ENCODE peak calls at places on chromosome X, in ten cellular contexts. One of them, this sample, is unnamed.
A peak's percentile ranks its signal among the peaks of the same experiment; 100 is the strongest.

GRCh38 chrX:13078739-13079444 is 34.5 kb upstream of the FAM9C start:
- DNase-seq in cardiac muscle cell: peak; percentile 85
- DNase-seq in Panc1: no peak
- DNase-seq in Peyer's patch: no peak
- DNase-seq in coronary artery: peak; percentile 79
- DNase-seq in psoas muscle: peak; percentile 26
- DNase-seq in pancreas: peak; percentile 52
- DNase-seq in dorsolateral prefrontal cortex: no peak
- DNase-seq in HCT116: no peak
- DNase-seq in astrocyte: peak; percentile 76
- DNase-seq in this sample: peak; percentile 17

GRCh38 chrX:72381439-72382198 is 75.9 kb upstream of the CITED1 start:
- DNase-seq in Panc1: no peak
- DNase-seq in pancreas: peak; percentile 32
- DNase-seq in HCT116: no peak
- DNase-seq in cardiac muscle cell: peak; percentile 29
- DNase-seq in dorsolateral prefrontal cortex: no peak
- DNase-seq in Peyer's patch: no peak
- DNase-seq in astrocyte: no peak
- DNase-seq in psoas muscle: no peak
- DNase-seq in coronary artery: no peak
- DNase-seq in this sample: no peak

GRCh38 chrX:138745215-138745614 is 33.7 kb upstream of the FGF13 start:
- DNase-seq in astrocyte: peak; percentile 11
- DNase-seq in Peyer's patch: no peak
- DNase-seq in dorsolateral prefrontal cortex: no peak
- DNase-seq in Panc1: no peak
- DNase-seq in cardiac muscle cell: peak; percentile 58
- DNase-seq in coronary artery: no peak
- DNase-seq in psoas muscle: no peak
- DNase-seq in pancreas: peak; percentile 31
- DNase-seq in HCT116: no peak
- DNase-seq in this sample: peak; percentile 9

GRCh38 chrX:12874599-12874998 is 7.7 kb downstream of the TLR7 start:
- DNase-seq in coronary artery: no peak
- DNase-seq in dorsolateral prefrontal cortex: no peak
- DNase-seq in psoas muscle: no peak
- DNase-seq in Peyer's patch: no peak
- DNase-seq in Panc1: no peak
- DNase-seq in HCT116: no peak
- DNase-seq in pancreas: no peak
- DNase-seq in cardiac muscle cell: no peak
- DNase-seq in astrocyte: no peak
- DNase-seq in this sample: no peak

GRCh38 chrX:54891573-54891972 is 29.1 kb upstream of the TRO start:
- DNase-seq in pancreas: peak; percentile 26
- DNase-seq in Panc1: no peak
- DNase-seq in astrocyte: peak; percentile 16
- DNase-seq in dorsolateral prefrontal cortex: no peak
- DNase-seq in cardiac muscle cell: peak; percentile 64
- DNase-seq in HCT116: peak; percentile 23
- DNase-seq in psoas muscle: no peak
- DNase-seq in coronary artery: no peak
- DNase-seq in Peyer's patch: peak; percentile 62
- DNase-seq in this sample: no peak

GRCh38 chrX:110002300-110003166 is at the start of gene TMEM164:
- DNase-seq in astrocyte: peak; percentile 66
- DNase-seq in HCT116: peak; percentile 56
- DNase-seq in psoas muscle: peak; percentile 85
- DNase-seq in coronary artery: peak; percentile 89
- DNase-seq in cardiac muscle cell: peak; percentile 91
- DNase-seq in Panc1: peak; percentile 38
- DNase-seq in Peyer's patch: peak; percentile 91
- DNase-seq in dorsolateral prefrontal cortex: peak; percentile 70
- DNase-seq in pancreas: peak; percentile 78
- DNase-seq in this sample: peak; percentile 85

GRCh38 chrX:70998402-70999027 is 67.6 kb upstream of the SLC7A3 start:
- DNase-seq in Panc1: no peak
- DNase-seq in cardiac muscle cell: peak; percentile 73
- DNase-seq in Peyer's patch: no peak
- DNase-seq in psoas muscle: no peak
- DNase-seq in pancreas: no peak
- DNase-seq in coronary artery: no peak
- DNase-seq in astrocyte: peak; percentile 57
- DNase-seq in HCT116: no peak
- DNase-seq in dorsolateral prefrontal cortex: peak; percentile 30
- DNase-seq in this sample: no peak

GRCh38 chrX:22378296-22378695 is 105.6 kb downstream of the CBLL2 start:
- DNase-seq in dorsolateral prefrontal cortex: no peak
- DNase-seq in cardiac muscle cell: no peak
- DNase-seq in coronary artery: no peak
- DNase-seq in Peyer's patch: no peak
- DNase-seq in pancreas: no peak
- DNase-seq in HCT116: no peak
- DNase-seq in Panc1: no peak
- DNase-seq in astrocyte: no peak
- DNase-seq in psoas muscle: no peak
- DNase-seq in this sample: no peak

GRCh38 chrX:39721570-39722279 is 376.0 kb downstream of the BCOR start:
- DNase-seq in pancreas: no peak
- DNase-seq in Peyer's patch: no peak
- DNase-seq in HCT116: no peak
- DNase-seq in coronary artery: peak; percentile 83
- DNase-seq in dorsolateral prefrontal cortex: no peak
- DNase-seq in astrocyte: peak; percentile 88
- DNase-seq in Panc1: no peak
- DNase-seq in psoas muscle: no peak
- DNase-seq in cardiac muscle cell: peak; percentile 78
- DNase-seq in this sample: no peak

GRCh38 chrX:129600981-129601424 is 53.8 kb downstream of the APLN start:
- DNase-seq in Panc1: no peak
- DNase-seq in pancreas: no peak
- DNase-seq in astrocyte: no peak
- DNase-seq in dorsolateral prefrontal cortex: peak; percentile 43
- DNase-seq in cardiac muscle cell: peak; percentile 32
- DNase-seq in HCT116: no peak
- DNase-seq in Peyer's patch: no peak
- DNase-seq in psoas muscle: no peak
- DNase-seq in coronary artery: no peak
- DNase-seq in this sample: no peak

GRCh38 chrX:9646471-9647038 is 119.1 kb downstream of the GPR143 start:
- DNase-seq in coronary artery: no peak
- DNase-seq in astrocyte: peak; percentile 42
- DNase-seq in Panc1: no peak
- DNase-seq in pancreas: no peak
- DNase-seq in dorsolateral prefrontal cortex: no peak
- DNase-seq in psoas muscle: no peak
- DNase-seq in Peyer's patch: no peak
- DNase-seq in cardiac muscle cell: peak; percentile 41
- DNase-seq in HCT116: no peak
- DNase-seq in this sample: no peak

GRCh38 chrX:20267924-20268701 is 1.4 kb upstream of the RPS6KA3 start:
- DNase-seq in coronary artery: peak; percentile 73
- DNase-seq in psoas muscle: peak; percentile 61
- DNase-seq in pancreas: peak; percentile 43
- DNase-seq in Panc1: no peak
- DNase-seq in cardiac muscle cell: peak; percentile 63
- DNase-seq in dorsolateral prefrontal cortex: no peak
- DNase-seq in Peyer's patch: peak; percentile 64
- DNase-seq in astrocyte: peak; percentile 16
- DNase-seq in HCT116: no peak
- DNase-seq in this sample: peak; percentile 38

GRCh38 chrX:122087353-122087752 is 1039.9 kb downstream of the GLUD2 start:
- DNase-seq in cardiac muscle cell: no peak
- DNase-seq in HCT116: no peak
- DNase-seq in psoas muscle: no peak
- DNase-seq in astrocyte: no peak
- DNase-seq in Peyer's patch: no peak
- DNase-seq in coronary artery: no peak
- DNase-seq in pancreas: no peak
- DNase-seq in Panc1: no peak
- DNase-seq in dorsolateral prefrontal cortex: no peak
- DNase-seq in this sample: no peak

GRCh38 chrX:123830309-123830708 is 29.5 kb upstream of the XIAP start:
- DNase-seq in cardiac muscle cell: peak; percentile 48
- DNase-seq in coronary artery: no peak
- DNase-seq in psoas muscle: no peak
- DNase-seq in Panc1: no peak
- DNase-seq in dorsolateral prefrontal cortex: no peak
- DNase-seq in Peyer's patch: peak; percentile 80
- DNase-seq in pancreas: no peak
- DNase-seq in astrocyte: peak; percentile 77
- DNase-seq in HCT116: no peak
- DNase-seq in this sample: no peak

GRCh38 chrX:107849747-107850478 is 24.2 kb downstream of the MID2 start:
- DNase-seq in psoas muscle: no peak
- DNase-seq in astrocyte: no peak
- DNase-seq in pancreas: no peak
- DNase-seq in Panc1: no peak
- DNase-seq in cardiac muscle cell: no peak
- DNase-seq in HCT116: no peak
- DNase-seq in coronary artery: no peak
- DNase-seq in Peyer's patch: no peak
- DNase-seq in dorsolateral prefrontal cortex: no peak
- DNase-seq in this sample: no peak

GRCh38 chrX:153460826-153461225 is 9.6 kb downstream of the HAUS7 start:
- DNase-seq in Peyer's patch: peak; percentile 69
- DNase-seq in cardiac muscle cell: peak; percentile 57
- DNase-seq in Panc1: no peak
- DNase-seq in dorsolateral prefrontal cortex: peak; percentile 58
- DNase-seq in astrocyte: no peak
- DNase-seq in HCT116: no peak
- DNase-seq in psoas muscle: peak; percentile 39
- DNase-seq in coronary artery: no peak
- DNase-seq in pancreas: peak; percentile 48
- DNase-seq in this sample: peak; percentile 45

GRCh38 chrX:40244116-40244515 is 146.4 kb upstream of the BCOR start:
- DNase-seq in astrocyte: no peak
- DNase-seq in HCT116: no peak
- DNase-seq in pancreas: no peak
- DNase-seq in dorsolateral prefrontal cortex: no peak
- DNase-seq in Panc1: no peak
- DNase-seq in coronary artery: no peak
- DNase-seq in cardiac muscle cell: peak; percentile 13
- DNase-seq in Peyer's patch: no peak
- DNase-seq in psoas muscle: no peak
- DNase-seq in this sample: no peak

GRCh38 chrX:139554367-139554766 is 23.8 kb downstream of the F9 start:
- DNase-seq in Peyer's patch: no peak
- DNase-seq in HCT116: no peak
- DNase-seq in psoas muscle: no peak
- DNase-seq in dorsolateral prefrontal cortex: no peak
- DNase-seq in Panc1: no peak
- DNase-seq in astrocyte: no peak
- DNase-seq in cardiac muscle cell: no peak
- DNase-seq in pancreas: no peak
- DNase-seq in coronary artery: no peak
- DNase-seq in this sample: no peak

DNA sequence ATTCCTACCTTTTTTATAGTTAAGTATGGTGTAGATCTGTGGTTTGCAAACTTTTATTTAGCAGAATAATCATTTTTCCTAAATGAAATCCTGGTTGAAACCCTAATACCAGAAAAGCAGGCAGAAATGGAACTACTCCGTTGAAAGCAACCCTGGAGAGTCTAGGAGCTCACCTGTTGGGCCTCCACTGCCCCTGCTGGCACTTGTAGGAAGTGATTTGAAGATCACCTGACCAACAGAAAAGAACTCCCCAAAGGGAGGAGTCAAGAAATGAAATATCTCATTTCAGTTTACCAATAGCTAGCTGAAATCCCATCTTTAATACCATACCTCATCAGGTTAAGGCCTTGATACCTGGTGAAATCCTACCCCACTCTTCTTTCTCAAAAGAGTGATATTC is 277.1 kb downstream of the KLHL13 start:
- DNase-seq in Peyer's patch: no peak
- DNase-seq in cardiac muscle cell: no peak
- DNase-seq in coronary artery: no peak
- DNase-seq in Panc1: no peak
- DNase-seq in dorsolateral prefrontal cortex: no peak
- DNase-seq in pancreas: no peak
- DNase-seq in astrocyte: no peak
- DNase-seq in psoas muscle: no peak
- DNase-seq in HCT116: no peak
- DNase-seq in this sample: no peak
- TF ChIP-seq CTCF in Peyer's patch: no peak
- TF ChIP-seq CTCF in cardiac muscle cell: no peak
- TF ChIP-seq CTCF in coronary artery: no peak
- TF ChIP-seq CTCF in Panc1: no peak
- TF ChIP-seq CTCF in dorsolateral prefrontal cortex: no peak
- TF ChIP-seq CTCF in pancreas: no peak
- TF ChIP-seq CTCF in astrocyte: no peak
- TF ChIP-seq CTCF in psoas muscle: no peak
- TF ChIP-seq CTCF in HCT116: peak; percentile 41
- TF ChIP-seq CTCF in this sample: no peak

GRCh38 chrX:102988517-102988916 is 51.4 kb downstream of the RAB40AL start:
- DNase-seq in psoas muscle: no peak
- DNase-seq in dorsolateral prefrontal cortex: no peak
- DNase-seq in HCT116: no peak
- DNase-seq in coronary artery: no peak
- DNase-seq in pancreas: no peak
- DNase-seq in astrocyte: no peak
- DNase-seq in cardiac muscle cell: no peak
- DNase-seq in Panc1: no peak
- DNase-seq in Peyer's patch: no peak
- DNase-seq in this sample: no peak
- H3K4me3 ChIP-seq in psoas muscle: no peak overlapping the region
- H3K4me3 ChIP-seq in dorsolateral prefrontal cortex: no peak overlapping the region
- H3K4me3 ChIP-seq in HCT116: no peak overlapping the region
- H3K4me3 ChIP-seq in coronary artery: no peak overlapping the region
- H3K4me3 ChIP-seq in pancreas: no peak overlapping the region
- H3K4me3 ChIP-seq in astrocyte: no peak overlapping the region
- H3K4me3 ChIP-seq in cardiac muscle cell: no peak overlapping the region
- H3K4me3 ChIP-seq in Panc1: no peak overlapping the region
- H3K4me3 ChIP-seq in Peyer's patch: no peak overlapping the region
- H3K4me3 ChIP-seq in this sample: no peak overlapping the region

DNA sequence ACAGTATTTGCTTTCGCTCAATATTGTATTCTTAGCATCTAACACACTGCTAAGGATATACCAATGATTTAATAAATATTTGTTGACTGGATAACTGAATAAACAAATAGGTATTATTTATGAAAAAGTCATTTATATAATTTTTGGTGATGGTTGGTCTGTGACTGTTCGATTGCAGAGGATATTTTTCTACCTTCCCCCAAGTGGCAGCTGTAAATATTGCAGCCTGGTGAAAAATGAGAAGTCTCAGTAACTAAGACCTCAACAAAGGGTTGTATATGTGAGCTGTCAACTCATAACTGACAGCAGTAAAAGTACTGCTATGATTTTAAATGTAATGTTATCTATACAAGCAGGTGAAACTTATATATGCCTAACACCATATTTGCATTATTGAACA is 36.0 kb downstream of the HTR2C start:
- DNase-seq in astrocyte: no peak
- DNase-seq in HCT116: no peak
- DNase-seq in cardiac muscle cell: peak; percentile 5
- DNase-seq in coronary artery: no peak
- DNase-seq in psoas muscle: no peak
- DNase-seq in Peyer's patch: no peak
- DNase-seq in pancreas: no peak
- DNase-seq in Panc1: no peak
- DNase-seq in dorsolateral prefrontal cortex: no peak
- DNase-seq in this sample: no peak
- H3K27ac ChIP-seq in astrocyte: no peak overlapping the region
- H3K27ac ChIP-seq in HCT116: no peak overlapping the region
- H3K27ac ChIP-seq in cardiac muscle cell: no peak overlapping the region
- H3K27ac ChIP-seq in coronary artery: no peak overlapping the region
- H3K27ac ChIP-seq in psoas muscle: no peak overlapping the region
- H3K27ac ChIP-seq in Peyer's patch: no peak overlapping the region
- H3K27ac ChIP-seq in pancreas: no peak overlapping the region
- H3K27ac ChIP-seq in Panc1: no peak overlapping the region
- H3K27ac ChIP-seq in dorsolateral prefrontal cortex: no peak overlapping the region
- H3K27ac ChIP-seq in this sample: no peak overlapping the region

GRCh38 chrX:1231850-1232505 is 19.5 kb upstream of the CRLF2 start:
- DNase-seq in cardiac muscle cell: no peak
- DNase-seq in dorsolateral prefrontal cortex: no peak
- DNase-seq in pancreas: no peak
- DNase-seq in psoas muscle: no peak
- DNase-seq in astrocyte: no peak
- DNase-seq in Panc1: no peak
- DNase-seq in Peyer's patch: no peak
- DNase-seq in coronary artery: no peak
- DNase-seq in HCT116: no peak
- DNase-seq in this sample: no peak
- TF ChIP-seq CTCF in cardiac muscle cell: no peak
- TF ChIP-seq CTCF in dorsolateral prefrontal cortex: no peak
- TF ChIP-seq CTCF in pancreas: no peak
- TF ChIP-seq CTCF in psoas muscle: no peak
- TF ChIP-seq CTCF in astrocyte: no peak
- TF ChIP-seq CTCF in Panc1: no peak
- TF ChIP-seq CTCF in Peyer's patch: no peak
- TF ChIP-seq CTCF in coronary artery: no peak
- TF ChIP-seq CTCF in HCT116: no peak
- TF ChIP-seq CTCF in this sample: no peak